ENCODE peak calls at places on chromosomes 11 and 22, in four cellular contexts. O, P, Y and S are unnamed samples.

GRCh38 chr11:134036484-134037092 is 32.3 kb upstream of the JAM3 start:
- DNase-seq in O (peak; percentile 23), P (no peak), Y (peak; percentile 17), S (no peak)

GRCh38 chr11:134634897-134635831 is 223.1 kb upstream of the B3GAT1 start:
- DNase-seq in P (no peak), Y (no peak), O (no peak), S (no peak)

GRCh38 chr11:59289356-59289755 is 69.3 kb upstream of the OR5AN1 start:
- DNase-seq in P (no peak), O (no peak), Y (no peak), S (no peak)

GRCh38 chr11:130094614-130095013 is 24.9 kb downstream of the APLP2 start:
- DNase-seq in Y (no peak), O (no peak), P (no peak), S (no peak)

GRCh38 chr11:114668109-114668508 is 10.2 kb upstream of the NXPE2 start:
- DNase-seq in O (no peak), Y (no peak), P (no peak), S (no peak)

GRCh38 chr11:63553759-63554158 is 9.4 kb downstream of the PLAAT2 start:
- DNase-seq in Y (peak; percentile 53), P (no peak), O (peak; percentile 37), S (peak; percentile 24)

GRCh38 chr11:8813658-8814057 is 97.3 kb upstream of the AKIP1 start:
- DNase-seq in P (peak; percentile 13), O (peak; percentile 61), Y (peak; percentile 6), S (peak; percentile 16)

GRCh38 chr11:64173616-64174355 is 7.9 kb upstream of the MACROD1 start:
- DNase-seq in O (no peak), Y (no peak), P (no peak), S (no peak)

GRCh38 chr22:33853200-33854097 is 66.8 kb downstream of the LARGE1 start:
- DNase-seq in P (no peak), O (no peak), Y (no peak), S (peak; percentile 1)